ENCODE peak calls at places on chromosomes 1 and 21, in four cellular contexts. J, L, U and X are unnamed samples.

GRCh38 chr1:197917813-197918646 is 858 bp downstream of the LHX9 start:
- DNase-seq in L (no peak), J (no peak), U (no peak), X (no peak)

GRCh38 chr1:235357485-235358378 is 9.5 kb upstream of the TBCE start:
- DNase-seq in U (no peak), L (no peak), J (no peak), X (no peak)

GRCh38 chr1:116544588-116545358 is 26.1 kb downstream of the CD58 start:
- DNase-seq in L (no peak), J (no peak), U (peak), X (no peak)

GRCh38 chr1:235783148-235783776 is 83.4 kb downstream of the LYST start:
- DNase-seq in J (peak), L (no peak), U (no peak), X (peak)

GRCh38 chr1:111571987-111572386 is 47.6 kb upstream of the RAP1A start:
- DNase-seq in J (peak), L (no peak), U (no peak), X (peak)

GRCh38 chr1:8862528-8862927 is 16.0 kb downstream of the ENO1 start:
- DNase-seq in J (no peak), U (no peak), L (no peak), X (no peak)

GRCh38 chr1:8706995-8707396 is 110.4 kb downstream of the RERE start:
- DNase-seq in J (peak), L (no peak), U (no peak), X (peak)

GRCh38 chr1:41641483-41641829 is 157.0 kb upstream of the EDN2 start:
- DNase-seq in J (no peak), U (no peak), L (no peak), X (no peak)

GRCh38 chr21:36534656-36535055 is 54.7 kb upstream of the CLDN14 start:
- DNase-seq in L (no peak), J (no peak), U (no peak), X (no peak)

GRCh38 chr1:182051938-182052337 is 9.6 kb downstream of the ZNF648 start:
- DNase-seq in U (no peak), L (no peak), J (no peak), X (no peak)
- H3K4me3 ChIP-seq in U (no peak), L (no peak), J (no peak), X (no peak)

DNA sequence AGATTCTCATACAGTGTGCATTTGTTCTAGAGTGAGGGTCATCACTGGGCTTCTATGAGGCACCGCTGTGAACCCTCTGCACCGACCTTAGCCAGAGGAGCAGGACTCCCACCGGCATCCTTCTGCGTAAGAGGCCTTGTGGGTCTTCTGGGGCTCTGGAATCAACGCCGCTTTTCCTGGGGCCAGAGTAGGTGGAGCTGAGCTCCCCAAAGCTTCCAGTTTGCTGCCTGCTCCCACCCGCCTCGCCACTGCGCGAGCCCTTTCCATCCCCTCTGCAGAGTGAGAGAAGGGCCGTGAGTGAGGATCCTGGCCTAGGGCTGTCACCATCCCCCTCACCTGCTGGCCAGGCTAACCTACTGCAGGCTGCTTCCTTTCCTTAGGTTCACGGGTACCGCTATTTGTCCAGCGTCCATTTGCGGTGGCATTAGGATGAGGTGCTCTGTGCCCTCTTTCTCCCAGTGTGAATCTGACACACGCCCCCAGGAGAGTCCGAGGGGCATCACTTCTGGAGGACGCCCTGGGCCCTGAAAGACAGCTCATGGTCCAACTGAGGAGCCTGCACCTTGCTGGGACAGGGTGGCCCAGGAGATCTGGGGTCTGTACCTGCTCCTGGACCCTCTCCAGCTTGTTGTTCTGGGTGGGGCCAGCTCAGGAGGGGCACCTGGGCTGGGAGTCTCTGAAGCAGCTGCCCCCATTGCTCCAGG is 36.2 kb downstream of the UMODL1 start:
- DNase-seq in J (no peak), U (no peak), L (no peak), X (no peak)
- TF ChIP-seq CTCF in J (no peak), U (no peak), L (no peak), X (no peak)

GRCh38 chr21:26591543-26591942 is 18.5 kb upstream of the CYYR1 start:
- DNase-seq in J (no peak), L (no peak), U (no peak), X (no peak)

GRCh38 chr21:26597981-26598380 is 24.9 kb upstream of the CYYR1 start:
- DNase-seq in U (no peak), J (no peak), L (no peak), X (no peak)

GRCh38 chr21:26595971-26596370 is 22.9 kb upstream of the CYYR1 start:
- DNase-seq in U (no peak), L (no peak), J (no peak), X (no peak)

GRCh38 chr21:26593800-26594199 is 20.7 kb upstream of the CYYR1 start:
- DNase-seq in L (no peak), U (no peak), J (no peak), X (no peak)

DNA sequence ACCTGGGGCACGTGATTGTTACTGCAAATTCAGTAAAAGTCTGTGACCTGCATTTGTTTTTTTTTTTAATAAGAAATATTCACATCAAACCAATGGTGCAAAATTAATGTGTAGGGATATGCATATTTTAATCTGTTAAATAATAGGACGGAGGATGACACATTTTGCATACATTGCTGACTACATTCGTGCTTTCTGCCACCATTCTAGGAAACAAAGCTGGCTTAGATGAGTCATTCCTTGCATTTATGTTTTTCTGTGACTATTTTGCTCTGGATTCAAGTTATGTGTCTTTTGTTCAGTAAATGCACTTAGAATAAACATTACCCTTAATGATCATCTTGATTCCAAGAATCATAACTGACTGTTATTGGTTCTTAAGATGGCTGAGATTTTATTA is 23.9 kb upstream of the CYYR1 start:
- DNase-seq in U (no peak), J (no peak), L (no peak), X (no peak)
- H3K4me3 ChIP-seq in U (no peak), J (no peak), L (no peak), X (no peak)

GRCh38 chr1:225517221-225517620 is 89.4 kb upstream of the LBR start:
- DNase-seq in J (no peak), U (no peak), L (no peak), X (no peak)
- TF ChIP-seq CTCF in J (no peak), U (no peak), L (no peak), X (no peak)

DNA sequence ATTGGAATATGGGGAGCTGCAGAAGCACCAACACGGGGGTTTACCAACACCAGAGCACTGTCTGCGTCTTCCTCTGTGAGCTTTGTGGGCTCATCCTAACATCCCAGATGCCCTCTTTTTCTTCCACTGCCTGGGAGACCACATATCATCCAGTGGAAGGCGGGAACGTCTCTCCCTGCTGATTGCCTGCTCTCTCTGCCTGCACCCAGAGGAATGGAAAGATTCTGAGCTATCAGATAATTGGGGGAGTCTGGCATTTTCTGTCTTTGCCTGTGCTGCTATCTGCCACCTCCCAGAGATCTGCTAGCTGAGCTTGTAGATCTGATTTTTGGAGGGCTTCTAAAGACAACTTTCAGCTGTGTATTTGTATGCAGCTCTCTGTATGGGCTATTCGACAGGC is 166.2 kb upstream of the PLXNA2 start:
- DNase-seq in U (no peak), J (no peak), L (no peak), X (no peak)
- H3K4me3 ChIP-seq in U (no peak), J (no peak), L (no peak), X (no peak)

DNA sequence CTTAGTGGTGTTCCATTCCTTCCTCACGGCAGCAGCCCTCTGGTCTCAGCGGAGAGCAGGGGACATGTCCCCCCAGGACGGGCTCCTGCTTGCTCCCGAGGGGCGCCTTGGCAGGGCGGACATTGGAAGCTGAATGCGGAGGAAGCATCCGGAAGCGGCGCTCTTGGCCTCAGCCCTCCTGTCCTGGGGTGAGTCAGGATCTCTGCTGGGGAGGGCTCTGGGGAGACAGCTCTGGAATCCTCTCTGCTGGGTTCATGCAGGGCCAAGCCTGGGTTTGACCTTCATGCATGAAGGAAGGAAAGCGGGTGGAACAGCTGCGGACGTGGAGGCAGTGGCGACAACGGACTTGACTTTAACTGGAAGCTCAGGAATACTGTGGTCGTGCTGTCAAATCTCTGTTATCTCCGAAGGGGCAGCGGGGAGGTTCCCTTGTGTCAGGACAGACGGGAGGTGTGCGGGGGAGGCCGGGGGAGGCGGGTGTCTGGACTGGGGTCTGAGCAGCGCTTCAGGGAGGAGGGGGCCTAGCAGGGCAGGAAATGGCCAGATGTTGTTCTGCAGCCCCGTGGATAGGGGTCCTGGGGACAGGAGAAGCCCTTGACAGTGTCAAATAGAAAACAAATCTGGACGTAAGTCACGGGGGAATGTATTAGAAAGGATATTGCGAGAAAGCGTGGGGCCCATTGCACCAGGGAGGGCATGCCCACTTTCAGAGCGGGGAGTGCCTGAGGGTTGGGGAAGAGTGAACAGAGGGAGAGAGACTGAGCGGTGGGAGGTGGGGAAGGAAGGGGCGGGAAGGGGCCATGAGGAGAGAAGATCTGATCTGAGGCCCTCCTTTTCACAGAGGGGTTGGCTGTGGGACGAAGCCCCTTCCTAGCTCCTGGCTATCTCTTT is 26.6 kb downstream of the CRYAA start:
- DNase-seq in U (no peak), J (peak), L (peak), X (no peak)
- TF ChIP-seq CTCF in U (no peak), J (no peak), L (no peak), X (no peak)

GRCh38 chr1:200454425-200454824 is 44.6 kb upstream of the ZNF281 start:
- DNase-seq in J (no peak), U (no peak), L (no peak), X (no peak)

GRCh38 chr1:200457810-200458209 is 48.0 kb upstream of the ZNF281 start:
- DNase-seq in J (no peak), L (no peak), U (no peak), X (no peak)

GRCh38 chr1:200453544-200453905 is 43.7 kb upstream of the ZNF281 start:
- DNase-seq in J (peak), U (no peak), L (no peak), X (no peak)

GRCh38 chr1:200448034-200448762 is 38.4 kb upstream of the ZNF281 start:
- DNase-seq in L (no peak), U (peak), J (no peak), X (no peak)

GRCh38 chr1:200452850-200453543 is 43.2 kb upstream of the ZNF281 start:
- DNase-seq in U (no peak), J (peak), L (no peak), X (no peak)
- H3K4me3 ChIP-seq in U (no peak), J (peak), L (no peak), X (no peak)

GRCh38 chr1:17577907-17578297 is 38.4 kb downstream of the ARHGEF10L start:
- DNase-seq in J (no peak), L (no peak), U (no peak), X (no peak)

GRCh38 chr1:17572264-17572985 is 32.9 kb downstream of the ARHGEF10L start:
- DNase-seq in J (no peak), U (no peak), L (no peak), X (no peak)

GRCh38 chr1:17575786-17576584 is 36.5 kb downstream of the ARHGEF10L start:
- DNase-seq in J (no peak), L (no peak), U (no peak), X (no peak)

GRCh38 chr1:17573518-17574041 is 34.1 kb downstream of the ARHGEF10L start:
- DNase-seq in J (no peak), U (no peak), L (no peak), X (no peak)

GRCh38 chr1:17574502-17574901 is 35.0 kb downstream of the ARHGEF10L start:
- DNase-seq in U (no peak), L (no peak), J (no peak), X (no peak)
- TF ChIP-seq CTCF in U (no peak), L (no peak), J (peak), X (no peak)

GRCh38 chr1:150185481-150185880 is 35.8 kb downstream of the PLEKHO1 start:
- DNase-seq in J (no peak), U (no peak), L (no peak), X (no peak)

GRCh38 chr1:150192012-150192411 is 42.3 kb downstream of the PLEKHO1 start:
- DNase-seq in J (peak), L (no peak), U (no peak), X (peak)

GRCh38 chr1:150182233-150182632 is 32.5 kb downstream of the PLEKHO1 start:
- DNase-seq in U (no peak), J (no peak), L (no peak), X (no peak)

GRCh38 chr1:150186789-150187559 is 37.3 kb downstream of the PLEKHO1 start:
- DNase-seq in U (no peak), L (no peak), J (peak), X (peak)

DNA sequence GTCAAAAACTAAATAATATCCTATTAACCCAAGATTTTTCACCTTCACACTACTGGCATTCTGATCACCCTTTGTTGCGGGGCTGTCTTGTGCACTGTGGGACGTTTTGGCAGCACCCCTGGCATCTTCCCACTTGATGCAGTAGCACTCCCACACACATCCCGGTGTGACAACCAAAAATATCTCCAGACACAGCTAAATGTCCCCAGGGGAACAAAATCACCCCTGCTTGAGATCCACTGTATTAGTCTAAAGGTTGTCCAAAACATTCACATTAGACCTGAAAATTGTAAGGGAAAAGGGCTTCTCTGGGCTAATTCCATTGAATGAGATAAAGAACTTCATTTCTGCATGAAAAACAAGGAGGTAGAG is 37.8 kb downstream of the PLEKHO1 start:
- DNase-seq in L (no peak), U (no peak), J (no peak), X (no peak)
- H3K4me3 ChIP-seq in L (no peak), U (no peak), J (no peak), X (no peak)

GRCh38 chr1:147673401-147673800 is 3.1 kb upstream of the ACP6 start:
- DNase-seq in U (no peak), J (peak), L (no peak), X (peak)

GRCh38 chr1:147673816-147674215 is 3.5 kb upstream of the ACP6 start:
- DNase-seq in J (no peak), L (no peak), U (no peak), X (no peak)

GRCh38 chr1:147665521-147665920 is 4.8 kb downstream of the ACP6 start:
- DNase-seq in U (no peak), J (no peak), L (no peak), X (no peak)

GRCh38 chr1:147670319-147671003 is at the start of gene ACP6:
- DNase-seq in L (peak), U (peak), J (peak), X (peak)

DNA sequence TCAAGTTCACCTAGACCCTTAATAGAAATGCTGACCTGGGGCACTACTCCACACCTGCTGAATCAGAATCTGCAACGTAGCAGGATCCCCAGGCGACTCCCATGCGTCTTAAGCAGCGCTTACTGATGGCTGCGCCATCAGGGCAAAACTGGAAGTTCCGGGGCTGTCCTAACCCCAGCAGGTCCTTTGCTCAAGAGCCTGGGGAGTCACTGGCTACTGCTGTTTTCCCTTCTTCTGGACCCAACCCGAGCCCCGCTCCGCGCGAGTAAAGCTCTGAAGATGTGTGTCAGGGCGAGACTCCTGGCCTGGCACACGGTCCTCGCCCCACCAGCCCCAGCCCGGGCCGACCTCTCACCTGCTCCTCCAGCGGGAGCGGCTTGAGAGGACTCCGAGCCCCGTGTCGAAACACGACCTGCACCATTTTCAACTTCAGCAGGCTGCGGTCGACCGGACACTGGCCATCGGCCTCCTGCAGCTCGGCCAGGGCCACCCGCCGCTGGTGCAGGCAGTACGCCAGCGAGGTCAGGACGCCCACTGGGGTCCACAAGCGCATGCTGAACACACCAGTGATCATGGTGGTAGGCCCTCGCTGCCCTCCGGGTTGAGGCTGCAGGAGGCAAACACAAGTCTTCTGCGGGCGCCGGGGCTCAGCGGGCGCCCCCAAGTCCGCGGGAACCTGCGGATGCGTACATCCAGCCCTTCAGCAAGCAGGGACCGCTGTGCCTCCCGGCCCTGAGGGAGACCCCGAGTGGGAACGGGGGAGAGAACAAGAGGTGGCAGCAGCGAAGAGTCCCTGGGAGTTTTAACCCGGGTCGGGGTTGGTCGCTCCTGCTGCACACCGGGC is 627 bp downstream of the ACP6 start:
- DNase-seq in U (no peak), L (peak), J (peak), X (peak)
- TF ChIP-seq CTCF in U (no peak), L (no peak), J (no peak), X (peak)